ENCODE peak calls at places on chromosome 18, in eight cellular contexts. J is iPS DF 19.7; K is NAMALWA; M is HFFc6; S is nephron progenitor cell; E is mammary epithelial cell; Z is activated naive CD4-positive, alpha-beta T cell treated with Interleukin-2 at 50 U/mL for 16 hours; W is ACHN. T is an unnamed sample.

GRCh38 chr18:45370190-45371010 is 244.9 kb upstream of the SLC14A2 start:
- DNase-seq in J (no peak), K (no peak), M (no peak), S (no peak), E (no peak), Z (no peak), W (no peak), T (peak; percentile 24)

GRCh38 chr18:62069556-62069955 is 117.3 kb downstream of the PIGN start:
- DNase-seq in J (no peak), K (no peak), M (no peak), S (no peak), E (peak; percentile 13), Z (no peak), W (no peak), T (no peak)

GRCh38 chr18:77248873-77249582 is 620 bp upstream of the GALR1 start:
- DNase-seq in J (no peak), K (no peak), M (no peak), S (no peak), E (no peak), Z (no peak), W (no peak), T (peak; percentile 24)

GRCh38 chr18:2171840-2172625 is 399.3 kb downstream of the METTL4 start:
- DNase-seq in J (no peak), K (no peak), M (peak; percentile 63), S (no peak), E (no peak), Z (no peak), W (no peak), T (no peak)

GRCh38 chr18:26435415-26436095 is 112.8 kb downstream of the KCTD1 start:
- DNase-seq in J (no peak), K (no peak), M (no peak), S (no peak), E (no peak), Z (no peak), W (no peak), T (no peak)

GRCh38 chr18:22224339-22224738 is 55.0 kb downstream of the GATA6 start:
- DNase-seq in J (no peak), K (no peak), M (no peak), S (no peak), E (no peak), Z (no peak), W (no peak), T (no peak)

GRCh38 chr18:72726201-72726600 is 141.6 kb downstream of the NETO1 start:
- DNase-seq in J (no peak), K (no peak), M (no peak), S (no peak), E (peak; percentile 15), Z (no peak), W (no peak), T (no peak)

GRCh38 chr18:35983818-35984217 is 11.3 kb downstream of the RMP24 start:
- DNase-seq in J (no peak), K (no peak), M (peak; percentile 89), S (no peak), E (no peak), Z (no peak), W (no peak), T (no peak)

GRCh38 chr18:61308795-61309393 is 24.3 kb upstream of the CDH20 start:
- DNase-seq in J (no peak), K (no peak), M (no peak), S (no peak), E (no peak), Z (no peak), W (no peak), T (no peak)

GRCh38 chr18:46199515-46200147 is 95.4 kb downstream of the HAUS1 start:
- DNase-seq in J (no peak), K (no peak), M (peak; percentile 69), S (no peak), E (no peak), Z (no peak), W (no peak), T (no peak)